ENCODE peak calls at places on chromosomes 2 and 18, in eight cellular contexts. Y is NB4, J is ovary, T is lower leg skin, M is suprapubic skin, N is tibial nerve, F is K562, Q is heart left ventricle. H is an unnamed sample.

GRCh38 chr18:13440277-13441248 is 222.0 kb downstream of the LDLRAD4 start:
- DNase-seq in Y (no peak), J (no peak), T (no peak), M (no peak), N (no peak), F (no peak), Q (no peak), H (no peak)

GRCh38 chr2:187499941-187500532 is 52.0 kb upstream of the CALCRL start:
- DNase-seq in Y (peak; percentile 54), J (peak; percentile 70), T (peak; percentile 60), M (peak; percentile 62), N (peak; percentile 88), F (peak; percentile 54), Q (peak; percentile 30), H (peak; percentile 82)

GRCh38 chr18:25289040-25289631 is 62.8 kb downstream of the ZNF521 start:
- DNase-seq in Y (no peak), J (peak; percentile 32), T (no peak), M (no peak), N (peak; percentile 43), F (no peak), Q (no peak), H (no peak)

GRCh38 chr2:160324161-160324768 is 124.2 kb upstream of the ITGB6 start:
- DNase-seq in Y (peak; percentile 69), J (peak; percentile 67), T (no peak), M (no peak), N (peak; percentile 86), F (peak; percentile 23), Q (peak; percentile 52), H (peak; percentile 65)

GRCh38 chr2:148201075-148202004 is 180.4 kb downstream of the MBD5 start:
- DNase-seq in Y (peak; percentile 46), J (no peak), T (no peak), M (no peak), N (peak; percentile 6), F (peak; percentile 25), Q (peak; percentile 13), H (peak; percentile 78)

GRCh38 chr18:49041677-49042570 is 91.2 kb upstream of the SMAD7 start:
- DNase-seq in Y (peak; percentile 55), J (peak; percentile 56), T (no peak), M (no peak), N (peak; percentile 78), F (no peak), Q (peak; percentile 53), H (peak; percentile 49)

GRCh38 chr18:26747131-26747475 is 118.4 kb downstream of the AQP4 start:
- DNase-seq in Y (no peak), J (no peak), T (no peak), M (no peak), N (no peak), F (no peak), Q (no peak), H (no peak)

GRCh38 chr2:15941970-15942710 is 1.8 kb downstream of the MYCN start:
- DNase-seq in Y (no peak), J (no peak), T (no peak), M (peak; percentile 46), N (no peak), F (no peak), Q (peak; percentile 31), H (no peak)

GRCh38 chr2:191656389-191656788 is 21.5 kb upstream of the NABP1 start:
- DNase-seq in Y (no peak), J (peak; percentile 25), T (no peak), M (no peak), N (peak; percentile 58), F (no peak), Q (no peak), H (no peak)

GRCh38 chr2:17538844-17539554 is 1.5 kb upstream of the VSNL1 start:
- DNase-seq in Y (no peak), J (peak; percentile 64), T (peak; percentile 61), M (peak; percentile 79), N (no peak), F (peak; percentile 52), Q (peak; percentile 66), H (no peak)

GRCh38 chr2:26465266-26465925 is 12.5 kb downstream of the OTOF start:
- DNase-seq in Y (no peak), J (no peak), T (no peak), M (peak; percentile 49), N (no peak), F (no peak), Q (no peak), H (no peak)

GRCh38 chr18:3214855-3215637 is 4.7 kb downstream of the MYOM1 start:
- DNase-seq in Y (no peak), J (no peak), T (no peak), M (no peak), N (no peak), F (no peak), Q (no peak), H (no peak)

GRCh38 chr2:94861308-94862152 is 9.7 kb upstream of the TEKT4 start:
- DNase-seq in Y (no peak), J (no peak), T (no peak), M (peak; percentile 44), N (no peak), F (no peak), Q (no peak), H (no peak)

GRCh38 chr2:218627939-218628338 is 20.2 kb downstream of the PLCD4 start:
- DNase-seq in Y (no peak), J (no peak), T (no peak), M (no peak), N (no peak), F (no peak), Q (no peak), H (no peak)

GRCh38 chr2:29139152-29139551 is 23.9 kb downstream of the CLIP4 start:
- DNase-seq in Y (no peak), J (no peak), T (no peak), M (no peak), N (no peak), F (no peak), Q (no peak), H (no peak)

GRCh38 chr2:138030459-138030858 is 66.2 kb downstream of the HNMT start:
- DNase-seq in Y (no peak), J (no peak), T (no peak), M (no peak), N (no peak), F (no peak), Q (no peak), H (no peak)

GRCh38 chr2:185108588-185108987 is 510.3 kb downstream of the ZNF804A start:
- DNase-seq in Y (no peak), J (no peak), T (no peak), M (no peak), N (no peak), F (no peak), Q (no peak), H (no peak)

GRCh38 chr2:235956281-235956970 is 211.8 kb downstream of the GBX2 start:
- DNase-seq in Y (no peak), J (no peak), T (no peak), M (no peak), N (no peak), F (no peak), Q (no peak), H (no peak)

GRCh38 chr2:118580107-118580506 is 267.3 kb downstream of the EN1 start:
- DNase-seq in Y (no peak), J (no peak), T (no peak), M (no peak), N (no peak), F (no peak), Q (no peak), H (no peak)

GRCh38 chr18:9404565-9405060 is 70.0 kb downstream of the TWSG1 start:
- DNase-seq in Y (no peak), J (no peak), T (no peak), M (no peak), N (no peak), F (peak; percentile 69), Q (peak; percentile 32), H (peak; percentile 50)
- TF ChIP-seq POLR2A in Y (no peak), J (no peak), T (no peak), M (no peak), N (no peak), F (peak; percentile 79), Q (no peak), H (no peak)

GRCh38 chr2:85326406-85326945 is 1.3 kb downstream of the TGOLN2 start:
- DNase-seq in Y (peak; percentile 92), J (no peak), T (no peak), M (no peak), N (no peak), F (no peak), Q (peak; percentile 38), H (peak; percentile 73)
- TF ChIP-seq POLR2A in Y (no peak), J (no peak), T (no peak), M (no peak), N (no peak), F (no peak), Q (no peak), H (peak; percentile 26)

DNA sequence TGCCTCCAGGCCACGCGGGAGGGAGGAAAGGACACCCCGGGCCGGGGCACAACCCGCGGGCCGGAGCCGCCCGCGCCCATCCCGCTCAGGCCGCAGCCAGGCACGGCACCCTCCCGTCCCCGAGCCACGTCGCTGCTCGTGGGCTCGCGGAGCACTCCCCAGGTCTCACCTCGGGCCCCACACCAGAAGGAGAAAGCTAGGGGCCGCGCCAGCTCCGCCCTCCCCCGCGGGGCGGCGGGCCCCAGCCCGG is 614 bp downstream of the HDLBP start:
- DNase-seq in Y (no peak), J (no peak), T (no peak), M (no peak), N (no peak), F (no peak), Q (no peak), H (no peak)
- TF ChIP-seq POLR2A in Y (peak; percentile 57), J (no peak), T (no peak), M (peak; percentile 89), N (no peak), F (no peak), Q (no peak), H (no peak)

GRCh38 chr2:68734688-68735525 is at the start of gene ARHGAP25:
- DNase-seq in Y (peak; percentile 89), J (no peak), T (no peak), M (no peak), N (peak; percentile 25), F (no peak), Q (peak; percentile 26), H (no peak)
- TF ChIP-seq POLR2A in Y (peak; percentile 34), J (no peak), T (no peak), M (no peak), N (no peak), F (no peak), Q (no peak), H (no peak)

GRCh38 chr2:10439185-10439879 is 8.8 kb downstream of the ODC1 start:
- DNase-seq in Y (peak; percentile 42), J (no peak), T (no peak), M (no peak), N (no peak), F (no peak), Q (no peak), H (no peak)
- TF ChIP-seq POLR2A in Y (no peak), J (no peak), T (no peak), M (no peak), N (no peak), F (peak; percentile 76), Q (no peak), H (peak; percentile 20)

H was measured in erythroblast.